ENCODE peak calls at places on chromosomes 16 and 17, in five cellular contexts. G is uterus; R is fibroblast of mammary gland; Z is CD8-positive, alpha-beta T cell; T is ascending aorta. Y is an unnamed sample.

GRCh38 chr17:55731586-55732250 is 9.1 kb upstream of the TMEM100 start:
- DNase-seq in T (no peak), Z (no peak), R (peak), G (peak), Y (no peak)

GRCh38 chr17:29149431-29150064 is 30.6 kb downstream of the MYO18A start:
- DNase-seq in Z (no peak), G (peak), T (no peak), R (no peak), Y (no peak)

GRCh38 chr17:7549401-7550055 is 670 bp downstream of the TNFSF12 start:
- DNase-seq in G (peak), Z (peak), R (no peak), T (no peak), Y (no peak)

GRCh38 chr16:28085376-28086171 is 22.1 kb upstream of the GSG1L start:
- DNase-seq in R (no peak), Z (no peak), T (no peak), G (no peak), Y (no peak)

GRCh38 chr17:18038149-18038850 is 668 bp downstream of the ATPAF2 start:
- DNase-seq in T (no peak), Z (no peak), G (no peak), R (no peak), Y (no peak)

GRCh38 chr17:45339646-45340605 is 23.1 kb upstream of the MAP3K14 start:
- DNase-seq in R (no peak), Z (no peak), T (no peak), G (no peak), Y (no peak)

GRCh38 chr16:28146536-28146935 is 65.2 kb downstream of the XPO6 start:
- DNase-seq in Z (no peak), T (no peak), G (no peak), R (no peak), Y (no peak)

GRCh38 chr16:12395266-12395665 is 408.4 kb downstream of the CPPED1 start:
- DNase-seq in R (peak), G (no peak), T (no peak), Z (no peak), Y (no peak)

GRCh38 chr17:32831223-32831622 is 45.7 kb downstream of the MYO1D start:
- DNase-seq in Z (no peak), T (no peak), G (no peak), R (no peak), Y (no peak)

GRCh38 chr17:28615260-28615940 is 1.4 kb upstream of the RSKR start:
- DNase-seq in Z (no peak), R (no peak), T (no peak), G (no peak), Y (no peak)

GRCh38 chr16:85365120-85365519 is 248.0 kb upstream of the GSE1 start:
- DNase-seq in Z (no peak), R (no peak), T (no peak), G (no peak), Y (no peak)

GRCh38 chr16:66271074-66272060 is 95.1 kb upstream of the CDH5 start:
- DNase-seq in T (no peak), R (peak), G (no peak), Z (no peak), Y (no peak)

GRCh38 chr16:58110590-58111330 is 18.4 kb downstream of the CFAP20 start:
- DNase-seq in Z (no peak), G (no peak), R (no peak), T (no peak), Y (no peak)

GRCh38 chr17:39599665-39600468 is 7.9 kb downstream of the NEUROD2 start:
- DNase-seq in R (no peak), T (no peak), Z (no peak), G (no peak), Y (no peak)

GRCh38 chr16:27314161-27314723 is 468 bp downstream of the IL4R start:
- DNase-seq in R (peak), Z (peak), T (peak), G (peak), Y (no peak)

GRCh38 chr17:57010495-57010894 is 32.6 kb downstream of the SCPEP1 start:
- DNase-seq in Z (no peak), T (no peak), G (no peak), R (no peak), Y (no peak)

GRCh38 chr17:44830359-44831269 is 527 bp upstream of the GJC1 start:
- DNase-seq in T (no peak), R (no peak), G (peak), Z (peak), Y (no peak)

GRCh38 chr16:68907297-68907999 is 64.1 kb downstream of the TANGO6 start:
- DNase-seq in Z (no peak), T (no peak), G (no peak), R (no peak), Y (no peak)

GRCh38 chr16:65934443-65934842 is 432.0 kb upstream of the CDH5 start:
- DNase-seq in T (no peak), Z (no peak), R (no peak), G (no peak), Y (no peak)

GRCh38 chr17:76995352-76996105 is 127.3 kb downstream of the MGAT5B start:
- DNase-seq in R (no peak), T (no peak), Z (no peak), G (no peak), Y (no peak)

GRCh38 chr17:57084361-57084801 is 665 bp upstream of the AKAP1 start:
- DNase-seq in T (no peak), Z (no peak), R (peak), G (no peak), Y (no peak)

GRCh38 chr16:8963010-8963824 is 489 bp downstream of the USP7 start:
- DNase-seq in T (no peak), Z (peak), R (no peak), G (no peak), Y (no peak)

GRCh38 chr16:53937068-53937614 is 233.2 kb downstream of the FTO start:
- DNase-seq in G (no peak), Z (no peak), T (no peak), R (no peak), Y (no peak)
- H3K4me3 ChIP-seq in G (no peak), Z (no peak), T (no peak), R (no peak), Y (no peak)

GRCh38 chr17:81256616-81257015 is 17.5 kb downstream of the NDUFAF8 start:
- DNase-seq in Z (no peak), R (peak), T (no peak), G (no peak), Y (no peak)

GRCh38 chr17:81259058-81259605 is 20.0 kb downstream of the NDUFAF8 start:
- DNase-seq in T (no peak), G (no peak), Z (no peak), R (no peak), Y (no peak)

GRCh38 chr17:81257533-81257932 is 18.4 kb downstream of the NDUFAF8 start:
- DNase-seq in Z (no peak), R (no peak), G (no peak), T (no peak), Y (no peak)

GRCh38 chr17:81260171-81260570 is 21.1 kb downstream of the NDUFAF8 start:
- DNase-seq in R (no peak), G (no peak), Z (no peak), T (no peak), Y (no peak)

GRCh38 chr17:81258292-81258691 is 19.2 kb downstream of the NDUFAF8 start:
- DNase-seq in T (no peak), G (no peak), R (no peak), Z (no peak), Y (no peak)
- TF ChIP-seq CTCF in T (no peak), G (no peak), R (no peak), Z (no peak), Y (no peak)

DNA sequence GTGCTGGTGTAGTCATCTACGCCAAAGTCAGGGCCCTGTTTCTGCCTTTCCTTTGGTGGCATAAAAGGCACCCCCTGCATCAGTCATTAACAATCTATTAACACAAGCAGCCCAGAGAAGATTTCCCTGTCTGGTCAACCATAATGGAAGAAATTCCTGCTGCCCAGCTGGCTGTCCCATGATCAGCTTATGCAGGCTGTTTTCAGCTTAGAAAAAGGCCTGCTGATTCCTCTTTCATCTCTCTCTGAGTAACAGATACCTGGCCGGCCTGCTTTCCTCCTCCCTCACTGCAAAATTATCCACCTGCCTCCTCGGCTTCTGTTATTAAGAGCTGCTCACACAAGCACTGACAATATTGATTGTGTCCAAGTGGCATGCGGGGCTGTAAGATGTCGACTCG is 70.3 kb upstream of the MMP2 start:
- DNase-seq in T (no peak), G (no peak), R (no peak), Z (no peak), Y (no peak)
- H3K4me3 ChIP-seq in T (no peak), G (no peak), R (no peak), Z (no peak), Y (no peak)

GRCh38 chr16:87317766-87318121 is 552 bp upstream of the C16orf95 start:
- DNase-seq in G (peak), T (no peak), Z (no peak), R (peak), Y (peak)

GRCh38 chr16:87318158-87318644 is 1.0 kb upstream of the C16orf95 start:
- DNase-seq in G (no peak), R (peak), Z (no peak), T (no peak), Y (peak)

GRCh38 chr16:87319011-87319410 is 1.8 kb upstream of the C16orf95 start:
- DNase-seq in Z (no peak), T (no peak), G (no peak), R (no peak), Y (no peak)

GRCh38 chr16:87316450-87316922 is 706 bp downstream of the C16orf95 start:
- DNase-seq in T (no peak), G (no peak), Z (no peak), R (no peak), Y (no peak)

GRCh38 chr16:87316923-87317765 is at the start of gene C16orf95:
- DNase-seq in R (peak), G (peak), Z (peak), T (peak), Y (peak)
- TF ChIP-seq CTCF in R (peak), G (peak), Z (peak), T (peak), Y (peak)

GRCh38 chr17:48627242-48627597 is 1.1 kb upstream of the HOXB9 start:
- DNase-seq in Z (no peak), R (no peak), G (no peak), T (no peak), Y (no peak)

GRCh38 chr17:48627625-48628510 is 1.7 kb upstream of the HOXB9 start:
- DNase-seq in T (no peak), R (no peak), G (no peak), Z (no peak), Y (no peak)

GRCh38 chr17:48626202-48626469 is at the start of gene HOXB9:
- DNase-seq in R (no peak), G (no peak), T (no peak), Z (no peak), Y (no peak)

GRCh38 chr17:48625502-48626201 is 506 bp downstream of the HOXB9 start:
- DNase-seq in R (no peak), Z (peak), T (no peak), G (no peak), Y (peak)

DNA sequence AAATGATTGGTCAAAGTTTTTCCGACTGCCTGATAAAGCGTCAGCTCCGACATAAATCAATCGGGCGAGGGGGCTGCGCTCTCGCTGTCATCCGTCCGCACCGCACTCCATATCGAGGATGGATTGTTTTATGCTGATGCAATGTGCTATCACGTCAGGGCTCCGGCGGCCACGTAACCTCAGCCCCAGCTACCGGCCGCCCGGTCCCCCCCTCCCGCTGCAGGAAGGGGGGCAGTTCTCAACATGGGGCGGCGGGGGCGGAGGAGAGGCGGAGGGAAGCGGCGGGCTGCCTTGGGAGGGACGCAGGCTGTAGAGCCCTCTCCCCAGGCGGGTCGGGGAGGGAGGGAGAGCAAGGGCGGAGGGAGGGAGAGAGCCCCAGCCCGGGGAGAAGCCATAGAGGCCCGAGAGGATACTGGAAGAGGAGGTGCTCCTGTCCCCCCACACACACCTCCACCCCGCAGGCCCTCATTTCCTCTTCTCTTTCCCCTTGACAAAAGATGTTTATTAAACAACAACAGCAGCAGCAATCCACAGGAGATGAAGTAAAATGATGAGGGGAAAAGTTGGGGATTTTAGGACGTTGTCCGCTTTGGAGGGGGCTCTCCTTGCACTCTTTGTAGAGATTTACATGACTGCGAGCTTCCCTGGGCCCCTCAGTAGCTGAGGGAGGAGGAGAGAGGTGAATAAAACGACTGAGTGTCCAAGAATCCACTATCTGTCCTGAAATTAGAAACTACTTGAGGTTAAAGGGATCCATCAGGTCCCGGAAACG is 498 bp upstream of the HOXB9 start:
- DNase-seq in G (no peak), Z (peak), T (no peak), R (peak), Y (no peak)
- H3K4me3 ChIP-seq in G (no peak), Z (peak), T (peak), R (peak), Y (no peak)

GRCh38 chr17:78617371-78618061 is 40.3 kb upstream of the DNAH17 start:
- DNase-seq in R (no peak), G (no peak), Z (no peak), T (no peak), Y (no peak)

GRCh38 chr17:78616946-78617345 is 39.8 kb upstream of the DNAH17 start:
- DNase-seq in G (no peak), Z (no peak), R (no peak), T (no peak), Y (no peak)

GRCh38 chr17:78618264-78619066 is 41.3 kb upstream of the DNAH17 start:
- DNase-seq in Z (no peak), G (no peak), R (peak), T (no peak), Y (no peak)

GRCh38 chr17:78613423-78613822 is 36.2 kb upstream of the DNAH17 start:
- DNase-seq in G (no peak), T (no peak), R (no peak), Z (no peak), Y (no peak)

DNA sequence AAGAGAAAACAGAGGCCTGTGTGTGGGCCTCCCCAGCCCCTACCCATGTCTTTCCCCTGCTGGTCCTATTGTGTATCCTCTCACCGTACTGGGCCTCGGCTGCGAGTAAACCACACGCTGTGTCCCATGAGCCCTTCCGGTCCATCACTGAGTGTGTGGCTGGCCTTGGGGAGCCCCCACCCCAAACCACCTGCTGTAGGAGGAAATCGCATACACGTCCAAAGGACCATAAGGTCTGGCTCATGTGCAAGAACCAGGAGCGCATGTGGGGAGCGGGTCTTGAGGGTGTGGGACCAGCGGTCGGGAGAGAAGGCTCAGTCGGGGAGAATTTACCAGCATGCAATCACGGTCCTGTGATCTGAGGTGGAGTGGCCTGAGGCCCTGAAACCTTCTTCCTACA is 38.4 kb upstream of the DNAH17 start:
- DNase-seq in Z (no peak), T (no peak), G (no peak), R (no peak), Y (no peak)
- TF ChIP-seq CTCF in Z (no peak), T (no peak), G (no peak), R (no peak), Y (no peak)

DNA sequence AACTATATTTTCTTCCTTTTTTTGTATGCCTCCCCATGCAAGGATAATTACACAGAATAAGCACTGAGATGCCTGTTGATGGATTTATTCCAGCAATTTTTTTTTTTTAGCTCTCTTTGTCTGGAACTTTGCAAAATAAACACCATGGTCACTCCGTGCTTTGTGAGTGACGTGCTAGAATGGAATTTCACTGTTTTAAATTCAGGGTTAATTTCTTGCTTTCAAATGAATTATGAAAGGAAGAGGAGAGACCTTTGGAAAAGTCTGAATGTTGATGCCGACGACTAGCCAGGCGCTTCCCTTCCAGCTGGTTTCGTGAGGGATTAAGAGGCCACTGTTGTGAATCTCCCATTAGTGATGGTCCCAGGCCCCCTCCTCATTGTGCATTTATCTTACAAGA is 529.1 kb downstream of the WWOX start:
- DNase-seq in G (no peak), T (no peak), Z (no peak), R (no peak), Y (no peak)
- H3K4me3 ChIP-seq in G (no peak), T (no peak), Z (no peak), R (no peak), Y (no peak)

GRCh38 chr16:82061861-82062525 is 26.9 kb downstream of the HSD17B2 start:
- DNase-seq in R (peak), Z (no peak), T (no peak), G (no peak), Y (no peak)

GRCh38 chr16:82063456-82064082 is 28.5 kb downstream of the HSD17B2 start:
- DNase-seq in Z (no peak), R (no peak), G (no peak), T (no peak), Y (no peak)

GRCh38 chr16:82059161-82059982 is 24.3 kb downstream of the HSD17B2 start:
- DNase-seq in T (no peak), R (no peak), Z (no peak), G (no peak), Y (no peak)

GRCh38 chr16:82059983-82060421 is 24.9 kb downstream of the HSD17B2 start:
- DNase-seq in G (no peak), R (no peak), T (no peak), Z (no peak), Y (peak)

GRCh38 chr16:82062645-82063058 is 27.6 kb downstream of the HSD17B2 start:
- DNase-seq in R (peak), T (no peak), Z (no peak), G (no peak), Y (no peak)
- TF ChIP-seq CTCF in R (no peak), T (no peak), Z (no peak), G (no peak), Y (no peak)

DNA sequence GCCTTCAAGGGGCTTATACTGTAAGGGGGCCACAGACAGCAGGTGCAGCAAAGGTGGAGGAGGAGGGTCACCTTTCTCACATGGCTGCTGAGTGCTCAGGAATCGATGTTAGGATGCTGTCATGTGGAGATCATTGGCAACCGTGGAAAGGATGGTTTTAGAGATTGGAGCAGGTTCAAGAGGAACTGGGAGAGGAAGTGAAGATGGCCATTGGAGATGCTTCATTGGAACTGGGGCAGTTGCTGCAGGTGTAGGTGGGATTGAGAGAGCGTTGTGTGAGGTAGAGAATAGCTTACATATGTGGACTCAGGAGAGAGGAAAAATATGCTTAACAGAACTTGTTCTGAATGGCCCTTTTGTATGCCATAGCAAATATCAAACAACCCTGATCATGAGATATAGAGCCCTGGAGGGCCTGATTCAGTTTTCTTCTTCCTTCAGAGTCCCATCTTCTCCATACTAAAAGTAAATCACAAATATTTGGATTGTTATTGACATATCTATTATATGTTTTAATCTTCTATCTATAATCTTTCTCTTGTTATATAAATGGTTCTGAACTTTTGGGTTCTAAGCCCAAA is 40.8 kb downstream of the LDHD start:
- DNase-seq in G (no peak), T (no peak), Z (no peak), R (no peak), Y (no peak)
- H3K4me3 ChIP-seq in G (no peak), T (no peak), Z (no peak), R (no peak), Y (no peak)

Y was measured in LNCaP clone FGC.